ENCODE peak calls at places on chromosomes 6 and 20, in ten cellular contexts. C is NCI-H1417; I is iris pigment epithelial cell; Y is amniotic epithelial cell; M is ELF-1; N is amniotic stem cell; G is activated CD4-positive, alpha-beta T cell treated with anti-CD3 and anti-CD28 coated beads, Interleukin-2, amount 50 U/mL, for 1 hour; J is mucosa of descending colon; S is skeletal muscle cell; L is endothelial cell. Z is an unnamed sample.

GRCh38 chr20:32056708-32057491 is 4.9 kb downstream of the HCK start:
- DNase-seq in I (no peak), Y (no peak), S (no peak), N (no peak), L (no peak), C (no peak), M (no peak), G (no peak), J (no peak), Z (no peak)

GRCh38 chr6:13653296-13653695 is 38.2 kb downstream of the NOL7 start:
- DNase-seq in G (no peak), J (no peak), I (peak; percentile 54), S (no peak), L (no peak), N (peak; percentile 32), C (no peak), M (no peak), Y (no peak), Z (no peak)

GRCh38 chr6:82589509-82590206 is 226.0 kb downstream of the TPBG start:
- DNase-seq in J (no peak), M (peak; percentile 54), N (peak; percentile 35), G (no peak), Y (peak; percentile 70), I (peak; percentile 81), S (peak; percentile 88), L (peak; percentile 18), C (peak; percentile 39), Z (peak; percentile 61)

GRCh38 chr6:166343157-166343502 is 785 bp upstream of the SFT2D1 start:
- DNase-seq in G (no peak), I (no peak), S (no peak), C (peak; percentile 42), N (no peak), J (no peak), L (no peak), Y (no peak), M (no peak), Z (no peak)

GRCh38 chr20:50558483-50558925 is 48.3 kb downstream of the PTPN1 start:
- DNase-seq in S (peak; percentile 49), G (no peak), I (peak; percentile 88), Y (peak; percentile 82), C (no peak), M (no peak), L (no peak), J (no peak), N (peak; percentile 40), Z (no peak)

GRCh38 chr20:21323640-21324039 is 20.5 kb downstream of the XRN2 start:
- DNase-seq in J (no peak), I (peak; percentile 94), G (no peak), C (no peak), S (no peak), L (no peak), Y (peak; percentile 93), M (no peak), N (no peak), Z (peak; percentile 40)

GRCh38 chr20:63488331-63489251 is 10.3 kb downstream of the EEF1A2 start:
- DNase-seq in Y (no peak), J (no peak), L (no peak), C (no peak), M (no peak), N (no peak), G (no peak), S (no peak), I (no peak), Z (no peak)

GRCh38 chr6:586553-586952 is 70.3 kb downstream of the HUS1B start:
- DNase-seq in J (no peak), L (no peak), I (no peak), N (no peak), S (no peak), M (no peak), G (no peak), Y (no peak), C (peak; percentile 57), Z (no peak)

GRCh38 chr6:105320766-105321165 is 82.1 kb downstream of the PREP start:
- DNase-seq in J (no peak), M (no peak), N (no peak), Y (no peak), S (no peak), I (no peak), L (no peak), C (no peak), G (no peak), Z (no peak)

GRCh38 chr6:170074907-170075306 is 216.0 kb downstream of the DLL1 start:
- DNase-seq in G (no peak), M (no peak), J (peak; percentile 34), L (no peak), N (no peak), Y (no peak), I (no peak), S (no peak), C (no peak), Z (no peak)

GRCh38 chr20:40683221-40683893 is 5.7 kb downstream of the MAFB start:
- DNase-seq in L (peak; percentile 42), Y (no peak), I (no peak), J (no peak), S (no peak), N (no peak), C (no peak), M (peak; percentile 65), G (no peak), Z (no peak)

GRCh38 chr20:8720089-8720488 is 348.8 kb upstream of the PLCB4 start:
- DNase-seq in L (no peak), S (no peak), G (no peak), M (no peak), N (no peak), I (peak; percentile 25), J (no peak), C (no peak), Y (no peak), Z (no peak)

GRCh38 chr20:1890469-1891262 is 4.5 kb upstream of the SIRPA start:
- DNase-seq in G (no peak), S (no peak), Y (no peak), C (no peak), L (no peak), M (no peak), I (no peak), J (peak; percentile 19), N (no peak), Z (no peak)

GRCh38 chr20:20780127-20780822 is 67.8 kb upstream of the RALGAPA2 start:
- DNase-seq in G (no peak), M (no peak), I (peak; percentile 14), Y (peak; percentile 2), L (no peak), N (no peak), J (peak; percentile 86), C (no peak), S (no peak), Z (no peak)

Z was measured in brain pericyte.